ENCODE peak calls at places on chromosome 1, in nine cellular contexts. A, Y, O, I, M, T, Z, B and V are unnamed samples.

GRCh38 chr1:241834733-241835377 is 13.1 kb upstream of the EXO1 start:
- DNase-seq in A (peak), Y (no peak), O (no peak), I (no peak), M (peak), T (no peak), Z (no peak), B (no peak), V (peak)

GRCh38 chr1:50970927-50971582 is 1.0 kb downstream of the CDKN2C start:
- DNase-seq in A (no peak), Y (no peak), O (no peak), I (no peak), M (peak), T (no peak), Z (no peak), B (no peak), V (no peak)

GRCh38 chr1:20187103-20187812 is 940 bp upstream of the PLA2G2C start:
- DNase-seq in A (no peak), Y (peak), O (no peak), I (no peak), M (no peak), T (no peak), Z (no peak), B (no peak), V (no peak)

GRCh38 chr1:42167611-42168396 is 3.3 kb upstream of the GUCA2A start:
- DNase-seq in A (no peak), Y (no peak), O (no peak), I (no peak), M (no peak), T (no peak), Z (no peak), B (no peak), V (no peak)

GRCh38 chr1:171814692-171815091 is 26.6 kb upstream of the DNM3 start:
- DNase-seq in A (no peak), Y (no peak), O (no peak), I (no peak), M (no peak), T (no peak), Z (no peak), B (no peak), V (no peak)

GRCh38 chr1:169550294-169550693 is 36.0 kb downstream of the F5 start:
- DNase-seq in A (peak), Y (no peak), O (no peak), I (no peak), M (peak), T (no peak), Z (no peak), B (no peak), V (peak)

GRCh38 chr1:7456683-7457082 is 314.4 kb upstream of the VAMP3 start:
- DNase-seq in A (no peak), Y (no peak), O (no peak), I (no peak), M (no peak), T (no peak), Z (no peak), B (no peak), V (no peak)

GRCh38 chr1:228104526-228105251 is 1.6 kb upstream of the C1orf35 start:
- DNase-seq in A (no peak), Y (no peak), O (no peak), I (peak), M (no peak), T (no peak), Z (peak), B (peak), V (no peak)

GRCh38 chr1:145977486-145978476 is 13.3 kb downstream of the POLR3GL start:
- DNase-seq in A (peak), Y (peak), O (peak), I (peak), M (peak), T (peak), Z (peak), B (peak), V (peak)

GRCh38 chr1:168845083-168845650 is 116.2 kb upstream of the DPT start:
- DNase-seq in A (no peak), Y (no peak), O (no peak), I (no peak), M (no peak), T (no peak), Z (no peak), B (no peak), V (no peak)

GRCh38 chr1:228399531-228400236 is 7.0 kb downstream of the TRIM11 start:
- DNase-seq in A (no peak), Y (no peak), O (no peak), I (peak), M (no peak), T (no peak), Z (peak), B (no peak), V (no peak)

GRCh38 chr1:182268659-182269058 is 122.9 kb downstream of the GLUL start:
- DNase-seq in A (peak), Y (no peak), O (no peak), I (no peak), M (peak), T (no peak), Z (no peak), B (no peak), V (peak)

GRCh38 chr1:222529916-222530315 is 18.0 kb downstream of the HHIPL2 start:
- DNase-seq in A (no peak), Y (no peak), O (no peak), I (no peak), M (no peak), T (no peak), Z (no peak), B (no peak), V (no peak)